ENCODE peak calls at places on chromosomes 1 and 21, in eight cellular contexts. L, T, U, R, I, H, Q and K are unnamed samples.

GRCh38 chr1:21861602-21862429 is 49.8 kb downstream of the LDLRAD2 start:
- DNase-seq in L (peak), T (no peak), U (peak), R (peak), I (no peak), H (no peak), Q (no peak), K (no peak)

GRCh38 chr1:118504231-118504644 is 319.2 kb upstream of the SPAG17 start:
- DNase-seq in L (no peak), T (no peak), U (no peak), R (no peak), I (no peak), H (no peak), Q (no peak), K (no peak)

GRCh38 chr1:78032964-78033796 is 12.6 kb upstream of the GIPC2 start:
- DNase-seq in L (no peak), T (no peak), U (no peak), R (no peak), I (no peak), H (no peak), Q (no peak), K (no peak)

GRCh38 chr1:6287431-6287886 is 26.6 kb upstream of the GPR153 start:
- DNase-seq in L (no peak), T (no peak), U (no peak), R (no peak), I (no peak), H (no peak), Q (no peak), K (no peak)

GRCh38 chr1:28790384-28791035 is 21.5 kb upstream of the OPRD1 start:
- DNase-seq in L (no peak), T (no peak), U (no peak), R (no peak), I (no peak), H (no peak), Q (no peak), K (no peak)

GRCh38 chr21:32547018-32547417 is 38.3 kb downstream of the TCP10L start:
- DNase-seq in L (no peak), T (no peak), U (no peak), R (no peak), I (no peak), H (no peak), Q (no peak), K (no peak)

GRCh38 chr1:47935163-47935562 is 62.0 kb downstream of the TRABD2B start:
- DNase-seq in L (no peak), T (no peak), U (no peak), R (no peak), I (no peak), H (no peak), Q (no peak), K (no peak)

GRCh38 chr1:242854466-242854865 is 330.0 kb upstream of the PLD5 start:
- DNase-seq in L (no peak), T (no peak), U (no peak), R (no peak), I (no peak), H (no peak), Q (no peak), K (no peak)

GRCh38 chr1:66542811-66543767 is 9.1 kb downstream of the SGIP1 start:
- DNase-seq in L (peak), T (no peak), U (no peak), R (no peak), I (no peak), H (no peak), Q (no peak), K (no peak)

GRCh38 chr1:193181985-193182384 is 4.4 kb downstream of the B3GALT2 start:
- DNase-seq in L (no peak), T (no peak), U (no peak), R (no peak), I (no peak), H (no peak), Q (no peak), K (no peak)

GRCh38 chr1:100585774-100586173 is 47.8 kb downstream of the GPR88 start:
- DNase-seq in L (peak), T (no peak), U (no peak), R (no peak), I (no peak), H (no peak), Q (no peak), K (no peak)

GRCh38 chr21:44742418-44743153 is 31.2 kb upstream of the TSPEAR start:
- DNase-seq in L (no peak), T (no peak), U (no peak), R (no peak), I (no peak), H (no peak), Q (no peak), K (no peak)

GRCh38 chr1:94741510-94741909 is 78.6 kb upstream of the SLC44A3 start:
- DNase-seq in L (no peak), T (no peak), U (no peak), R (no peak), I (no peak), H (no peak), Q (no peak), K (no peak)

GRCh38 chr21:28832013-28832714 is 160.5 kb downstream of the LTN1 start:
- DNase-seq in L (peak), T (peak), U (peak), R (no peak), I (no peak), H (no peak), Q (no peak), K (no peak)

GRCh38 chr21:44982558-44983244 is 42.9 kb downstream of the SLX9 start:
- DNase-seq in L (no peak), T (no peak), U (peak), R (no peak), I (no peak), H (no peak), Q (no peak), K (no peak)

GRCh38 chr1:94425821-94426484 is 7.8 kb downstream of the ABCD3 start:
- DNase-seq in L (no peak), T (no peak), U (no peak), R (no peak), I (no peak), H (no peak), Q (no peak), K (no peak)

GRCh38 chr21:43667191-43667904 is 8.0 kb downstream of the RRP1B start:
- DNase-seq in L (peak), T (no peak), U (peak), R (no peak), I (no peak), H (no peak), Q (no peak), K (no peak)

GRCh38 chr21:15141236-15141970 is 76.6 kb upstream of the NRIP1 start:
- DNase-seq in L (no peak), T (no peak), U (no peak), R (no peak), I (no peak), H (no peak), Q (no peak), K (no peak)

GRCh38 chr21:45142469-45142868 is 68.1 kb downstream of the ADARB1 start:
- DNase-seq in L (no peak), T (no peak), U (no peak), R (peak), I (no peak), H (no peak), Q (no peak), K (no peak)

GRCh38 chr1:43585596-43585995 is 54.9 kb downstream of the PTPRF start:
- DNase-seq in L (no peak), T (no peak), U (no peak), R (no peak), I (no peak), H (no peak), Q (no peak), K (no peak)

GRCh38 chr1:84836145-84836544 is 56.9 kb downstream of the LPAR3 start:
- DNase-seq in L (no peak), T (no peak), U (peak), R (no peak), I (no peak), H (no peak), Q (no peak), K (no peak)

GRCh38 chr1:16248603-16249534 is 11.9 kb upstream of the CPLANE2 start:
- DNase-seq in L (no peak), T (no peak), U (peak), R (peak), I (peak), H (peak), Q (no peak), K (peak)

GRCh38 chr1:65820983-65821382 is 28.3 kb downstream of the PDE4B start:
- DNase-seq in L (peak), T (no peak), U (no peak), R (peak), I (no peak), H (no peak), Q (no peak), K (no peak)

GRCh38 chr1:16175610-16176553 is 20.0 kb upstream of the EPHA2 start:
- DNase-seq in L (peak), T (no peak), U (no peak), R (no peak), I (no peak), H (no peak), Q (no peak), K (no peak)

GRCh38 chr1:183185941-183186490 is at the start of gene LAMC2:
- DNase-seq in L (no peak), T (no peak), U (peak), R (no peak), I (no peak), H (peak), Q (no peak), K (no peak)

GRCh38 chr1:187624812-187625542 is 796.2 kb downstream of the PLA2G4A start:
- DNase-seq in L (no peak), T (no peak), U (no peak), R (no peak), I (no peak), H (no peak), Q (no peak), K (no peak)

GRCh38 chr1:20100632-20101355 is 18.5 kb downstream of the PLA2G2D start:
- DNase-seq in L (no peak), T (peak), U (peak), R (peak), I (peak), H (peak), Q (peak), K (peak)

GRCh38 chr1:155651861-155652661 is 36.5 kb downstream of the YY1AP1 start:
- DNase-seq in L (no peak), T (no peak), U (peak), R (no peak), I (no peak), H (no peak), Q (no peak), K (no peak)

GRCh38 chr21:14533555-14534400 is 12.3 kb downstream of the SAMSN1 start:
- DNase-seq in L (peak), T (no peak), U (peak), R (peak), I (peak), H (peak), Q (no peak), K (no peak)

GRCh38 chr1:93680121-93681094 is 1.2 kb downstream of the BCAR3 start:
- DNase-seq in L (peak), T (peak), U (peak), R (peak), I (peak), H (peak), Q (no peak), K (peak)

GRCh38 chr1:205965039-205965630 is 21.9 kb upstream of the SLC26A9 start:
- DNase-seq in L (no peak), T (no peak), U (no peak), R (no peak), I (no peak), H (no peak), Q (no peak), K (no peak)

GRCh38 chr21:32147041-32147440 is 131.8 kb downstream of the MIS18A start:
- DNase-seq in L (no peak), T (no peak), U (no peak), R (no peak), I (no peak), H (no peak), Q (no peak), K (no peak)

GRCh38 chr1:63575340-63575826 is 17.8 kb upstream of the PGM1 start:
- DNase-seq in L (peak), T (no peak), U (peak), R (peak), I (no peak), H (no peak), Q (no peak), K (peak)

GRCh38 chr1:32741417-32742131 is 39.0 kb upstream of the SYNC start:
- DNase-seq in L (no peak), T (no peak), U (peak), R (peak), I (peak), H (peak), Q (no peak), K (peak)

GRCh38 chr1:3013371-3014038 is 7.8 kb upstream of the ACTRT2 start:
- DNase-seq in L (no peak), T (no peak), U (no peak), R (no peak), I (no peak), H (no peak), Q (no peak), K (no peak)

GRCh38 chr1:5951846-5952410 is 40.3 kb downstream of the NPHP4 start:
- DNase-seq in L (no peak), T (no peak), U (no peak), R (no peak), I (no peak), H (no peak), Q (no peak), K (no peak)

GRCh38 chr1:2832506-2833453 is 31.3 kb upstream of the TTC34 start:
- DNase-seq in L (no peak), T (no peak), U (no peak), R (no peak), I (no peak), H (no peak), Q (no peak), K (no peak)